ENCODE peak calls at places on chromosomes 5 and 9, in five cellular contexts. P is NCI-H748 treated with DMSO at 0.1 percent for 48 hours; R is GM23248; G is stimulated activated CD8-positive, alpha-beta memory T cell treated with anti-CD3 and anti-CD28 coated beads, Interleukin-2, amount 100 ng/mL, for 48 hours; K is tibial artery. C is an unnamed sample.

GRCh38 chr9:35603506-35603985 is 1.5 kb upstream of the TESK1 start:
- DNase-seq in P (no peak), R (peak; percentile 93), G (no peak), K (peak; percentile 94), C (peak; percentile 88)

GRCh38 chr5:66897355-66897754 is 299.2 kb downstream of the CD180 start:
- DNase-seq in P (no peak), R (no peak), G (no peak), K (no peak), C (no peak)

GRCh38 chr5:131532016-131532640 is 102.9 kb downstream of the RAPGEF6 start:
- DNase-seq in P (no peak), R (no peak), G (no peak), K (no peak), C (no peak)

GRCh38 chr5:95113489-95113888 is 171.4 kb downstream of the MCTP1 start:
- DNase-seq in P (no peak), R (peak; percentile 58), G (no peak), K (no peak), C (peak; percentile 35)

GRCh38 chr5:148374693-148375360 is 8.9 kb upstream of the FBXO38 start:
- DNase-seq in P (peak; percentile 57), R (peak; percentile 74), G (no peak), K (no peak), C (peak; percentile 72)

GRCh38 chr5:169753795-169754194 is 116.7 kb downstream of the DOCK2 start:
- DNase-seq in P (no peak), R (peak; percentile 88), G (no peak), K (no peak), C (peak; percentile 61)

GRCh38 chr9:135343136-135343535 is 136.4 kb upstream of the PPP1R26 start:
- DNase-seq in P (no peak), R (no peak), G (no peak), K (no peak), C (no peak)

GRCh38 chr9:79346350-79347020 is 225.3 kb upstream of the TLE4 start:
- DNase-seq in P (no peak), R (peak; percentile 2), G (no peak), K (no peak), C (peak; percentile 71)

GRCh38 chr9:35834260-35835215 is 5.5 kb downstream of the TMEM8B start:
- DNase-seq in P (no peak), R (no peak), G (no peak), K (no peak), C (no peak)

GRCh38 chr9:137607141-137607857 is 1.8 kb downstream of the ARRDC1 start:
- DNase-seq in P (no peak), R (peak; percentile 73), G (no peak), K (no peak), C (peak; percentile 54)

GRCh38 chr5:53405396-53405795 is 75.0 kb upstream of the FST start:
- DNase-seq in P (no peak), R (no peak), G (no peak), K (no peak), C (no peak)

GRCh38 chr5:43231977-43232376 is 40.0 kb downstream of the NIM1K start:
- DNase-seq in P (no peak), R (peak; percentile 13), G (no peak), K (no peak), C (peak; percentile 6)

GRCh38 chr5:1315709-1316587 is 21.1 kb upstream of the TERT start:
- DNase-seq in P (peak; percentile 100), R (peak; percentile 24), G (no peak), K (peak; percentile 43), C (no peak)

GRCh38 chr9:15007698-15008097 is 97.5 kb upstream of the FREM1 start:
- DNase-seq in P (no peak), R (no peak), G (no peak), K (no peak), C (no peak)

GRCh38 chr5:27083763-27084420 is 45.5 kb upstream of the CDH9 start:
- DNase-seq in P (no peak), R (no peak), G (no peak), K (no peak), C (no peak)

GRCh38 chr5:147966326-147966725 is 60.0 kb upstream of the C5orf46 start:
- DNase-seq in P (no peak), R (no peak), G (no peak), K (no peak), C (no peak)

GRCh38 chr5:118506453-118506852 is 481.9 kb downstream of the DTWD2 start:
- DNase-seq in P (no peak), R (no peak), G (no peak), K (no peak), C (no peak)

GRCh38 chr5:80408976-80409926 is 1.4 kb downstream of the ZFYVE16 start:
- DNase-seq in P (no peak), R (peak; percentile 28), G (no peak), K (no peak), C (no peak)

GRCh38 chr9:106892632-106893031 is 29.7 kb downstream of the ZNF462 start:
- DNase-seq in P (no peak), R (peak; percentile 96), G (no peak), K (no peak), C (peak; percentile 99)

GRCh38 chr5:102511666-102512065 is 12.9 kb upstream of the SLCO6A1 start:
- DNase-seq in P (no peak), R (peak; percentile 50), G (no peak), K (no peak), C (peak; percentile 38)

GRCh38 chr9:131008909-131009618 is at the start of gene LAMC3:
- DNase-seq in P (no peak), R (peak; percentile 60), G (no peak), K (no peak), C (no peak)

GRCh38 chr9:3768286-3768685 is 242.5 kb upstream of the RFX3 start:
- DNase-seq in P (no peak), R (peak; percentile 86), G (no peak), K (no peak), C (peak; percentile 78)